ENCODE peak calls at places on chromosome 7, in nine cellular contexts. B is AG08396; R is occipital lobe; S is cardiac fibroblast; P is central memory CD4-positive, alpha-beta T cell; N is B cell; M is fibroblast of mammary gland; J is Peyer's patch; F is amniotic stem cell. W is an unnamed sample.

GRCh38 chr7:80781561-80781979 is 137.3 kb downstream of the SEMA3C start:
- DNase-seq in B (peak), R (peak), S (peak), P (no peak), N (no peak), M (peak), J (no peak), F (no peak), W (peak)

GRCh38 chr7:102292813-102293798 is 6.4 kb downstream of the SH2B2 start:
- DNase-seq in B (no peak), R (no peak), S (no peak), P (no peak), N (no peak), M (no peak), J (no peak), F (no peak), W (peak)

GRCh38 chr7:96962221-96962620 is 43.1 kb upstream of the DLX6 start:
- DNase-seq in B (no peak), R (no peak), S (no peak), P (no peak), N (no peak), M (no peak), J (no peak), F (no peak), W (no peak)

GRCh38 chr7:17099083-17099973 is 199.1 kb upstream of the AHR start:
- DNase-seq in B (peak), R (no peak), S (peak), P (no peak), N (no peak), M (peak), J (peak), F (no peak), W (peak)

GRCh38 chr7:117296066-117296465 is 26.8 kb downstream of the WNT2 start:
- DNase-seq in B (no peak), R (no peak), S (no peak), P (no peak), N (no peak), M (no peak), J (no peak), F (no peak), W (no peak)

GRCh38 chr7:48481235-48481634 is 310.0 kb downstream of the ABCA13 start:
- DNase-seq in B (no peak), R (no peak), S (no peak), P (no peak), N (no peak), M (no peak), J (no peak), F (no peak), W (no peak)

GRCh38 chr7:30159698-30160143 is 24.9 kb downstream of the MTURN start:
- DNase-seq in B (peak), R (no peak), S (peak), P (no peak), N (no peak), M (peak), J (no peak), F (no peak), W (peak)

GRCh38 chr7:4682621-4683042 is 537 bp downstream of the FOXK1 start:
- DNase-seq in B (no peak), R (no peak), S (peak), P (no peak), N (no peak), M (no peak), J (peak), F (no peak), W (peak)

GRCh38 chr7:148445260-148446044 is 145.1 kb upstream of the C7orf33 start:
- DNase-seq in B (no peak), R (no peak), S (no peak), P (no peak), N (no peak), M (no peak), J (no peak), F (no peak), W (no peak)

GRCh38 chr7:101169110-101169837 is 3.9 kb upstream of the VGF start:
- DNase-seq in B (no peak), R (no peak), S (no peak), P (no peak), N (no peak), M (no peak), J (no peak), F (no peak), W (no peak)